ENCODE peak calls at places on chromosomes 11 and 22, in seven cellular contexts. W is H7; Y is nucleus accumbens; R is progenitor cell of endocrine pancreas; M is amygdala; F is epithelial cell of prostate; P is effector CD4-positive, alpha-beta T cell. O is an unnamed sample.
A peak's percentile ranks its signal among the peaks of the same experiment; 100 is the strongest.

GRCh38 chr22:28885939-28886338 is 2.6 kb downstream of the ZNRF3 start:
- DNase-seq in W (no peak), Y (no peak), R (no peak), M (no peak), F (no peak), P (no peak), O (no peak)

GRCh38 chr11:7530013-7530412 is 16.2 kb downstream of the PPFIBP2 start:
- DNase-seq in W (no peak), Y (no peak), R (no peak), M (no peak), F (no peak), P (no peak), O (no peak)

GRCh38 chr22:24994070-24994763 is 41.7 kb downstream of the KIAA1671 start:
- DNase-seq in W (peak; percentile 68), Y (no peak), R (no peak), M (no peak), F (peak; percentile 94), P (no peak), O (no peak)

GRCh38 chr11:16632295-16633200 is 105.9 kb upstream of the C11orf58 start:
- DNase-seq in W (no peak), Y (no peak), R (no peak), M (no peak), F (no peak), P (no peak), O (no peak)

GRCh38 chr11:76787911-76788596 is 4.9 kb downstream of the TSKU start:
- DNase-seq in W (peak; percentile 32), Y (no peak), R (no peak), M (no peak), F (no peak), P (no peak), O (no peak)

GRCh38 chr11:75771646-75772410 is 3.2 kb downstream of the DGAT2 start:
- DNase-seq in W (no peak), Y (no peak), R (no peak), M (no peak), F (no peak), P (no peak), O (no peak)

GRCh38 chr22:40035351-40035750 is 40.6 kb downstream of the FAM83F start:
- DNase-seq in W (no peak), Y (no peak), R (no peak), M (no peak), F (no peak), P (no peak), O (no peak)

GRCh38 chr11:133174013-133174412 is 358.3 kb downstream of the OPCML start:
- DNase-seq in W (no peak), Y (no peak), R (no peak), M (no peak), F (no peak), P (no peak), O (no peak)

GRCh38 chr11:43021466-43021865 is 290.3 kb upstream of the API5 start:
- DNase-seq in W (peak; percentile 16), Y (no peak), R (no peak), M (no peak), F (no peak), P (no peak), O (no peak)

GRCh38 chr11:103586756-103587155 is 449.7 kb upstream of the DDI1 start:
- DNase-seq in W (no peak), Y (no peak), R (no peak), M (no peak), F (no peak), P (no peak), O (no peak)

GRCh38 chr11:67351275-67352005 is 1.9 kb downstream of the POLD4 start:
- DNase-seq in W (peak; percentile 92), Y (no peak), R (no peak), M (no peak), F (no peak), P (peak; percentile 50), O (peak; percentile 80)

GRCh38 chr11:28318861-28319260 is 210.7 kb downstream of the METTL15 start:
- DNase-seq in W (no peak), Y (no peak), R (no peak), M (no peak), F (no peak), P (no peak), O (no peak)

GRCh38 chr11:29486301-29486700 is 530.5 kb downstream of the KCNA4 start:
- DNase-seq in W (no peak), Y (no peak), R (no peak), M (no peak), F (no peak), P (no peak), O (no peak)

GRCh38 chr11:118222437-118222836 is 2.4 kb downstream of the JAML start:
- DNase-seq in W (no peak), Y (no peak), R (no peak), M (no peak), F (no peak), P (no peak), O (no peak)

GRCh38 chr11:125333354-125334077 is 162.5 kb downstream of the FEZ1 start:
- DNase-seq in W (no peak), Y (no peak), R (no peak), M (no peak), F (no peak), P (no peak), O (no peak)

O was measured in germinal center.